ENCODE peak calls at places on chromosomes 13 and 19, in four cellular contexts. One of them, this sample, is unnamed.

GRCh38 chr19:601790-602189 is 12.1 kb downstream of the HCN2 start:
- DNase-seq in cardiac fibroblast: no peak
- DNase-seq in BE2C: no peak
- DNase-seq in cardiac muscle cell: no peak
- DNase-seq in this sample: no peak

GRCh38 chr13:105346141-105346766 is 1189.2 kb downstream of the EFNB2 start:
- DNase-seq in cardiac fibroblast: peak
- DNase-seq in BE2C: no peak
- DNase-seq in cardiac muscle cell: peak
- DNase-seq in this sample: peak

GRCh38 chr19:7533925-7534480 is 1.5 kb upstream of the PNPLA6 start:
- DNase-seq in cardiac fibroblast: peak
- DNase-seq in BE2C: peak
- DNase-seq in cardiac muscle cell: peak
- DNase-seq in this sample: peak

GRCh38 chr13:104832265-104832664 is 1703.2 kb downstream of the EFNB2 start:
- DNase-seq in cardiac fibroblast: no peak
- DNase-seq in BE2C: no peak
- DNase-seq in cardiac muscle cell: no peak
- DNase-seq in this sample: no peak

GRCh38 chr13:50453238-50453637 is 390.3 kb downstream of the DLEU7 start:
- DNase-seq in cardiac fibroblast: peak
- DNase-seq in BE2C: no peak
- DNase-seq in cardiac muscle cell: peak
- DNase-seq in this sample: no peak

GRCh38 chr13:80341098-80341701 is at the start of gene SPRY2:
- DNase-seq in cardiac fibroblast: peak
- DNase-seq in BE2C: peak
- DNase-seq in cardiac muscle cell: peak
- DNase-seq in this sample: peak

GRCh38 chr19:19110410-19111137 is 27.7 kb downstream of the TMEM161A start:
- DNase-seq in cardiac fibroblast: no peak
- DNase-seq in BE2C: peak
- DNase-seq in cardiac muscle cell: peak
- DNase-seq in this sample: no peak

GRCh38 chr19:40252395-40252794 is 25.9 kb upstream of the CCNP start:
- DNase-seq in cardiac fibroblast: no peak
- DNase-seq in BE2C: no peak
- DNase-seq in cardiac muscle cell: no peak
- DNase-seq in this sample: no peak

GRCh38 chr13:26880741-26881140 is 120.2 kb upstream of the GPR12 start:
- DNase-seq in cardiac fibroblast: no peak
- DNase-seq in BE2C: no peak
- DNase-seq in cardiac muscle cell: peak
- DNase-seq in this sample: no peak

GRCh38 chr13:41268764-41269163 is 5.4 kb upstream of the MTRF1 start:
- DNase-seq in cardiac fibroblast: peak
- DNase-seq in BE2C: peak
- DNase-seq in cardiac muscle cell: peak
- DNase-seq in this sample: peak

GRCh38 chr13:79749985-79750551 is 269.1 kb downstream of the NDFIP2 start:
- DNase-seq in cardiac fibroblast: peak
- DNase-seq in BE2C: peak
- DNase-seq in cardiac muscle cell: peak
- DNase-seq in this sample: peak

GRCh38 chr19:32599736-32600157 is 18.8 kb downstream of the PDCD5 start:
- DNase-seq in cardiac fibroblast: peak
- DNase-seq in BE2C: peak
- DNase-seq in cardiac muscle cell: peak
- DNase-seq in this sample: peak

GRCh38 chr13:27283906-27284523 is 13.4 kb downstream of the RASL11A start:
- DNase-seq in cardiac fibroblast: peak
- DNase-seq in BE2C: no peak
- DNase-seq in cardiac muscle cell: peak
- DNase-seq in this sample: no peak

GRCh38 chr19:29660835-29661234 is 4.4 kb upstream of the PLEKHF1 start:
- DNase-seq in cardiac fibroblast: no peak
- DNase-seq in BE2C: no peak
- DNase-seq in cardiac muscle cell: peak
- DNase-seq in this sample: no peak

GRCh38 chr19:49957262-49957915 is 3.6 kb downstream of the SIGLEC11 start:
- DNase-seq in cardiac fibroblast: no peak
- DNase-seq in BE2C: no peak
- DNase-seq in cardiac muscle cell: no peak
- DNase-seq in this sample: no peak

GRCh38 chr19:17562097-17562496 is 6.6 kb downstream of the COLGALT1 start:
- DNase-seq in cardiac fibroblast: no peak
- DNase-seq in BE2C: no peak
- DNase-seq in cardiac muscle cell: no peak
- DNase-seq in this sample: no peak

GRCh38 chr19:12703056-12703455 is 6.6 kb upstream of the FBXW9 start:
- DNase-seq in cardiac fibroblast: peak
- DNase-seq in BE2C: peak
- DNase-seq in cardiac muscle cell: peak
- DNase-seq in this sample: peak

GRCh38 chr13:26509491-26509890 is 48.0 kb upstream of the WASF3 start:
- DNase-seq in cardiac fibroblast: no peak
- DNase-seq in BE2C: no peak
- DNase-seq in cardiac muscle cell: no peak
- DNase-seq in this sample: no peak

GRCh38 chr19:19997656-19998268 is 41.5 kb downstream of the ZNF682 start:
- DNase-seq in cardiac fibroblast: peak
- DNase-seq in BE2C: peak
- DNase-seq in cardiac muscle cell: no peak
- DNase-seq in this sample: no peak

GRCh38 chr13:97140611-97141010 is 81.5 kb upstream of the MBNL2 start:
- DNase-seq in cardiac fibroblast: peak
- DNase-seq in BE2C: no peak
- DNase-seq in cardiac muscle cell: no peak
- DNase-seq in this sample: no peak

GRCh38 chr13:51920786-51921185 is 59.0 kb downstream of the CCDC70 start:
- DNase-seq in cardiac fibroblast: no peak
- DNase-seq in BE2C: no peak
- DNase-seq in cardiac muscle cell: no peak
- DNase-seq in this sample: no peak

GRCh38 chr19:49390131-49390977 is 2.3 kb downstream of the KASH5 start:
- DNase-seq in cardiac fibroblast: no peak
- DNase-seq in BE2C: no peak
- DNase-seq in cardiac muscle cell: no peak
- DNase-seq in this sample: no peak

GRCh38 chr19:55220525-55220924 is 8.0 kb downstream of the TMEM86B start:
- DNase-seq in cardiac fibroblast: no peak
- DNase-seq in BE2C: no peak
- DNase-seq in cardiac muscle cell: no peak
- DNase-seq in this sample: no peak

GRCh38 chr19:35901854-35902661 is at the start of gene HCST:
- DNase-seq in cardiac fibroblast: peak
- DNase-seq in BE2C: no peak
- DNase-seq in cardiac muscle cell: peak
- DNase-seq in this sample: peak

GRCh38 chr13:110714798-110715394 is 1.4 kb downstream of the ING1 start:
- DNase-seq in cardiac fibroblast: peak
- DNase-seq in BE2C: peak
- DNase-seq in cardiac muscle cell: peak
- DNase-seq in this sample: peak

GRCh38 chr13:24068472-24068871 is 92.0 kb upstream of the SPATA13 start:
- DNase-seq in cardiac fibroblast: no peak
- DNase-seq in BE2C: no peak
- DNase-seq in cardiac muscle cell: no peak
- DNase-seq in this sample: no peak

GRCh38 chr13:97267418-97268059 is 45.4 kb downstream of the MBNL2 start:
- DNase-seq in cardiac fibroblast: no peak
- DNase-seq in BE2C: no peak
- DNase-seq in cardiac muscle cell: no peak
- DNase-seq in this sample: no peak

GRCh38 chr19:5006201-5006600 is 37.3 kb downstream of the KDM4B start:
- DNase-seq in cardiac fibroblast: peak
- DNase-seq in BE2C: no peak
- DNase-seq in cardiac muscle cell: peak
- DNase-seq in this sample: no peak

GRCh38 chr19:3762501-3763459 is at the start of gene MRPL54:
- DNase-seq in cardiac fibroblast: peak
- DNase-seq in BE2C: peak
- DNase-seq in cardiac muscle cell: peak
- DNase-seq in this sample: peak

GRCh38 chr19:3761382-3762129 is at the start of gene APBA3:
- DNase-seq in cardiac fibroblast: peak
- DNase-seq in BE2C: peak
- DNase-seq in cardiac muscle cell: peak
- DNase-seq in this sample: peak

GRCh38 chr19:3762130-3762473 is 380 bp upstream of the MRPL54 start:
- DNase-seq in cardiac fibroblast: no peak
- DNase-seq in BE2C: no peak
- DNase-seq in cardiac muscle cell: no peak
- DNase-seq in this sample: no peak

GRCh38 chr19:3759482-3760254 is 1.8 kb downstream of the APBA3 start:
- DNase-seq in cardiac fibroblast: no peak
- DNase-seq in BE2C: no peak
- DNase-seq in cardiac muscle cell: no peak
- DNase-seq in this sample: no peak

GRCh38 chr19:3760871-3761361 is 576 bp downstream of the APBA3 start:
- DNase-seq in cardiac fibroblast: peak
- DNase-seq in BE2C: no peak
- DNase-seq in cardiac muscle cell: peak
- DNase-seq in this sample: no peak
- H3K4me3 ChIP-seq in cardiac fibroblast: peak
- H3K4me3 ChIP-seq in BE2C: peak
- H3K4me3 ChIP-seq in cardiac muscle cell: peak
- H3K4me3 ChIP-seq in this sample: peak

GRCh38 chr13:30932481-30933333 is at the start of gene TEX26:
- DNase-seq in cardiac fibroblast: no peak
- DNase-seq in BE2C: no peak
- DNase-seq in cardiac muscle cell: peak
- DNase-seq in this sample: peak
- TF ChIP-seq CTCF in cardiac fibroblast: peak
- TF ChIP-seq CTCF in BE2C: no peak
- TF ChIP-seq CTCF in cardiac muscle cell: peak
- TF ChIP-seq CTCF in this sample: peak

GRCh38 chr19:54207908-54208783 is 7.5 kb downstream of the RPS9 start:
- DNase-seq in cardiac fibroblast: peak
- DNase-seq in BE2C: no peak
- DNase-seq in cardiac muscle cell: peak
- DNase-seq in this sample: peak
- H3K4me3 ChIP-seq in cardiac fibroblast: no peak
- H3K4me3 ChIP-seq in BE2C: no peak
- H3K4me3 ChIP-seq in cardiac muscle cell: no peak
- H3K4me3 ChIP-seq in this sample: no peak

DNA sequence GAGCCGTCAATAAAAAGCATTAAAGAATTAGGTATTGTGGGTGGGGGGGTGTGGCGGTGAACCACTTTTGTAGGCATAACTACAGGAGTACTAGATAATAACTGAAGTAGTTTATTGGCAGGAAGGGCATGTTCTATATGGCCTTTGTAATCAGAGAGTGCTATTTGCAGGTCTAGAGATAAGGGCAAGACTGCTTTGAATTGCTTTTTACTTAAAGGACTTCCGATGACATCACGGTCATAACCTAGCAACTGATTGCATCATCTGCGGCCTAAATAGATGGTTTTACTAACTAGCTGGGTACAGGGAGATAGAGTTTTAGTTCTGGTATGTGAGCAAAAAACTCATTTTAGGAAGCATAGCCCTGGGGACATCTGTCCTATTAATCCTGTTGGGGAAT is 24.7 kb downstream of the METTL21C start:
- DNase-seq in cardiac fibroblast: no peak
- DNase-seq in BE2C: no peak
- DNase-seq in cardiac muscle cell: no peak
- DNase-seq in this sample: no peak
- TF ChIP-seq CTCF in cardiac fibroblast: no peak
- TF ChIP-seq CTCF in BE2C: no peak
- TF ChIP-seq CTCF in cardiac muscle cell: no peak
- TF ChIP-seq CTCF in this sample: no peak

GRCh38 chr13:67224148-67224846 is 5.8 kb downstream of the PCDH9 start:
- DNase-seq in cardiac fibroblast: peak
- DNase-seq in BE2C: peak
- DNase-seq in cardiac muscle cell: peak
- DNase-seq in this sample: peak

GRCh38 chr13:67219113-67219512 is 11.0 kb downstream of the PCDH9 start:
- DNase-seq in cardiac fibroblast: no peak
- DNase-seq in BE2C: no peak
- DNase-seq in cardiac muscle cell: no peak
- DNase-seq in this sample: no peak

GRCh38 chr13:67223742-67224141 is 6.4 kb downstream of the PCDH9 start:
- DNase-seq in cardiac fibroblast: no peak
- DNase-seq in BE2C: no peak
- DNase-seq in cardiac muscle cell: no peak
- DNase-seq in this sample: no peak

GRCh38 chr13:67223024-67223423 is 7.1 kb downstream of the PCDH9 start:
- DNase-seq in cardiac fibroblast: peak
- DNase-seq in BE2C: no peak
- DNase-seq in cardiac muscle cell: peak
- DNase-seq in this sample: peak

GRCh38 chr13:67221630-67222226 is 8.4 kb downstream of the PCDH9 start:
- DNase-seq in cardiac fibroblast: no peak
- DNase-seq in BE2C: no peak
- DNase-seq in cardiac muscle cell: peak
- DNase-seq in this sample: no peak
- H3K4me3 ChIP-seq in cardiac fibroblast: no peak
- H3K4me3 ChIP-seq in BE2C: no peak
- H3K4me3 ChIP-seq in cardiac muscle cell: no peak
- H3K4me3 ChIP-seq in this sample: no peak

This sample was measured in astrocyte of the spinal cord.